ENCODE peak calls at places on chromosomes 5 and 9, in nine cellular contexts. Y, A, V, M, H, R, C, X and Z are unnamed samples.

GRCh38 chr5:163460562-163461176 is at the start of gene HMMR:
- DNase-seq in Y (no peak), A (no peak), V (no peak), M (no peak), H (no peak), R (no peak), C (peak; percentile 61), X (no peak), Z (no peak)

GRCh38 chr9:112447283-112447761 is 39.3 kb upstream of the KIAA1958 start:
- DNase-seq in Y (no peak), A (no peak), V (no peak), M (peak; percentile 58), H (peak; percentile 41), R (no peak), C (no peak), X (no peak), Z (no peak)

GRCh38 chr5:56585466-56585865 is 229.9 kb upstream of the MAP3K1 start:
- DNase-seq in Y (no peak), A (no peak), V (no peak), M (no peak), H (no peak), R (no peak), C (peak; percentile 71), X (no peak), Z (no peak)

GRCh38 chr5:150694638-150695037 is 6.2 kb downstream of the RBM22 start:
- DNase-seq in Y (no peak), A (no peak), V (no peak), M (peak; percentile 52), H (no peak), R (no peak), C (peak; percentile 38), X (no peak), Z (no peak)

GRCh38 chr9:98971168-98971914 is 27.6 kb downstream of the COL15A1 start:
- DNase-seq in Y (no peak), A (peak; percentile 66), V (peak; percentile 34), M (peak; percentile 28), H (no peak), R (no peak), C (no peak), X (peak; percentile 36), Z (no peak)

GRCh38 chr9:136438909-136439549 is 616 bp downstream of the INPP5E start:
- DNase-seq in Y (no peak), A (no peak), V (peak; percentile 31), M (peak; percentile 19), H (peak; percentile 74), R (no peak), C (peak; percentile 30), X (no peak), Z (no peak)

GRCh38 chr5:115831163-115831768 is 10.1 kb downstream of the ATG12 start:
- DNase-seq in Y (no peak), A (no peak), V (no peak), M (peak; percentile 42), H (peak; percentile 57), R (no peak), C (peak; percentile 63), X (no peak), Z (no peak)

GRCh38 chr5:71960196-71960595 is 147.1 kb upstream of the MAP1B start:
- DNase-seq in Y (no peak), A (no peak), V (no peak), M (no peak), H (no peak), R (no peak), C (no peak), X (no peak), Z (no peak)

GRCh38 chr9:75169623-75170022 is 81.3 kb downstream of the OSTF1 start:
- DNase-seq in Y (no peak), A (no peak), V (no peak), M (no peak), H (no peak), R (no peak), C (peak; percentile 36), X (no peak), Z (no peak)

GRCh38 chr5:94968507-94969095 is 316.3 kb downstream of the MCTP1 start:
- DNase-seq in Y (no peak), A (no peak), V (peak; percentile 40), M (peak; percentile 74), H (no peak), R (no peak), C (peak; percentile 71), X (peak; percentile 71), Z (no peak)

GRCh38 chr5:155871623-155872022 is 455.3 kb upstream of the SGCD start:
- DNase-seq in Y (no peak), A (no peak), V (no peak), M (no peak), H (no peak), R (no peak), C (no peak), X (no peak), Z (no peak)

GRCh38 chr9:89474939-89475338 is 23.0 kb downstream of the SEMA4D start:
- DNase-seq in Y (no peak), A (no peak), V (no peak), M (no peak), H (no peak), R (peak; percentile 2), C (no peak), X (no peak), Z (no peak)

GRCh38 chr5:170159101-170159698 is 53.5 kb downstream of the FOXI1 start:
- DNase-seq in Y (no peak), A (no peak), V (no peak), M (peak; percentile 82), H (no peak), R (no peak), C (peak; percentile 47), X (no peak), Z (no peak)

GRCh38 chr5:135229122-135229521 is 169.9 kb downstream of the MACROH2A1 start:
- DNase-seq in Y (no peak), A (no peak), V (no peak), M (no peak), H (no peak), R (no peak), C (no peak), X (no peak), Z (no peak)

GRCh38 chr9:129326061-129327005 is 148.3 kb upstream of the IER5L start:
- DNase-seq in Y (no peak), A (no peak), V (no peak), M (no peak), H (no peak), R (no peak), C (no peak), X (no peak), Z (no peak)
- TF ChIP-seq CTCF in Y (no peak), A (no peak), V (no peak), M (no peak), H (no peak), R (no peak), C (no peak), X (no peak), Z (no peak)

GRCh38 chr9:35161713-35162604 is at the start of gene UNC13B:
- DNase-seq in Y (peak; percentile 94), A (peak; percentile 94), V (peak; percentile 97), M (peak; percentile 86), H (peak; percentile 76), R (peak; percentile 89), C (peak; percentile 94), X (peak; percentile 94), Z (peak; percentile 73)
- TF ChIP-seq CTCF in Y (no peak), A (no peak), V (peak; percentile 39), M (peak; percentile 63), H (no peak), R (no peak), C (no peak), X (no peak), Z (no peak)

GRCh38 chr9:121499427-121500164 is at the start of gene GGTA1:
- DNase-seq in Y (peak; percentile 58), A (peak; percentile 25), V (peak; percentile 43), M (peak; percentile 16), H (no peak), R (no peak), C (peak; percentile 37), X (peak; percentile 29), Z (peak; percentile 43)

GRCh38 chr9:121499177-121499426 is 542 bp downstream of the GGTA1 start:
- DNase-seq in Y (no peak), A (no peak), V (no peak), M (no peak), H (no peak), R (no peak), C (no peak), X (no peak), Z (no peak)

GRCh38 chr9:121498150-121498486 is 1.5 kb downstream of the GGTA1 start:
- DNase-seq in Y (peak; percentile 76), A (peak; percentile 37), V (peak; percentile 61), M (peak; percentile 41), H (peak; percentile 68), R (no peak), C (peak; percentile 87), X (peak; percentile 58), Z (no peak)

GRCh38 chr9:121500165-121500478 is 478 bp upstream of the GGTA1 start:
- DNase-seq in Y (no peak), A (no peak), V (no peak), M (no peak), H (no peak), R (no peak), C (no peak), X (no peak), Z (no peak)

GRCh38 chr9:121498487-121499176 is 1.0 kb downstream of the GGTA1 start:
- DNase-seq in Y (no peak), A (peak; percentile 22), V (no peak), M (peak; percentile 16), H (no peak), R (no peak), C (peak; percentile 30), X (peak; percentile 39), Z (no peak)
- TF ChIP-seq CTCF in Y (no peak), A (no peak), V (no peak), M (peak; percentile 39), H (peak; percentile 47), R (no peak), C (no peak), X (no peak), Z (peak; percentile 69)

GRCh38 chr5:181149355-181149754 is 2.0 kb downstream of the OR2V2 start:
- DNase-seq in Y (no peak), A (no peak), V (no peak), M (no peak), H (no peak), R (no peak), C (peak; percentile 58), X (no peak), Z (no peak)

GRCh38 chr5:181153814-181154213 is 6.4 kb downstream of the OR2V2 start:
- DNase-seq in Y (no peak), A (no peak), V (no peak), M (no peak), H (no peak), R (no peak), C (no peak), X (no peak), Z (no peak)

GRCh38 chr5:181149806-181150733 is 2.7 kb downstream of the OR2V2 start:
- DNase-seq in Y (no peak), A (no peak), V (no peak), M (no peak), H (no peak), R (no peak), C (no peak), X (no peak), Z (no peak)

GRCh38 chr5:181152406-181152805 is 5.0 kb downstream of the OR2V2 start:
- DNase-seq in Y (no peak), A (no peak), V (no peak), M (peak; percentile 50), H (no peak), R (no peak), C (peak; percentile 55), X (no peak), Z (no peak)

DNA sequence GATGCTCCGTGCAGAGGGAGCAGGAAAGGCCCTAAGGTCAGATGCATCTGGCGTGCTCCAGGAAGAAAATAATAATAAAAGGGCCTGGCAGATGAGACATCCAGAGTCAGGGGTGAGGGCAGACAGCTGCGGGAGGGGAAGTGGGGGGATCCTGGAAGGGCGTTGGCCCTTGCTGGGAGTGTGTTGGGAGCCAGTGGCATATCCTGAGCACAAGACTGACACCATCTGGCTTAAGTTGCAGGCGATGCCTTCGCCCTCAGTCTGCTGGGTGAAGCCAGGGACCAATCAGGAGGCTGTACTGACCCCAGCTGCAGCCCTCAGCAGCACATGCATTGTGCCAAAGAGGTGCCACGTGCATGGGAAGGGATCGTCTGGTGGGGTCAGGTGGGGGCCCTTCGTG is 3.8 kb downstream of the OR2V2 start:
- DNase-seq in Y (no peak), A (no peak), V (no peak), M (no peak), H (no peak), R (no peak), C (peak; percentile 14), X (no peak), Z (no peak)
- TF ChIP-seq CTCF in Y (no peak), A (no peak), V (no peak), M (no peak), H (no peak), R (no peak), C (no peak), X (no peak), Z (no peak)